ENCODE peak calls at places on chromosome 1, in nine cellular contexts. One of them, this sample, is unnamed. For H3K36me3 and H3K4me1, the result is how much of the 10 kb centered on the place peaks cover.

GRCh38 chr1:51296379-51297357 is 33.7 kb downstream of the TTC39A start:
- DNase-seq in endodermal cell: peak
- DNase-seq in CD8-positive, alpha-beta memory T cell: peak
- DNase-seq in fibroblast of lung: peak
- DNase-seq in tibial nerve: peak
- DNase-seq in heart right ventricle: peak
- DNase-seq in ascending aorta: peak
- DNase-seq in aorta: peak
- DNase-seq in PC-9: peak
- DNase-seq in this sample: peak

GRCh38 chr1:232250410-232250809 is 379.5 kb downstream of the SIPA1L2 start:
- DNase-seq in tibial nerve: no peak
- DNase-seq in PC-9: no peak
- DNase-seq in ascending aorta: no peak
- DNase-seq in aorta: no peak
- DNase-seq in endodermal cell: no peak
- DNase-seq in heart right ventricle: no peak
- DNase-seq in fibroblast of lung: no peak
- DNase-seq in CD8-positive, alpha-beta memory T cell: no peak
- DNase-seq in this sample: no peak

GRCh38 chr1:166080277-166080964 is 86.4 kb downstream of the FAM78B start:
- DNase-seq in heart right ventricle: no peak
- DNase-seq in CD8-positive, alpha-beta memory T cell: no peak
- DNase-seq in PC-9: no peak
- DNase-seq in ascending aorta: no peak
- DNase-seq in fibroblast of lung: no peak
- DNase-seq in endodermal cell: peak
- DNase-seq in aorta: no peak
- DNase-seq in tibial nerve: no peak
- DNase-seq in this sample: no peak

GRCh38 chr1:9555942-9556341 is 16.7 kb downstream of the SLC25A33 start:
- DNase-seq in heart right ventricle: no peak
- DNase-seq in ascending aorta: no peak
- DNase-seq in CD8-positive, alpha-beta memory T cell: no peak
- DNase-seq in endodermal cell: no peak
- DNase-seq in fibroblast of lung: no peak
- DNase-seq in PC-9: no peak
- DNase-seq in aorta: no peak
- DNase-seq in tibial nerve: no peak
- DNase-seq in this sample: no peak

GRCh38 chr1:98659879-98660278 is 1.6 kb upstream of the SNX7 start:
- DNase-seq in heart right ventricle: no peak
- DNase-seq in fibroblast of lung: no peak
- DNase-seq in aorta: no peak
- DNase-seq in endodermal cell: no peak
- DNase-seq in CD8-positive, alpha-beta memory T cell: no peak
- DNase-seq in tibial nerve: no peak
- DNase-seq in ascending aorta: no peak
- DNase-seq in PC-9: no peak
- DNase-seq in this sample: no peak

GRCh38 chr1:89085781-89086180 is 20.8 kb upstream of the GBP1 start:
- DNase-seq in fibroblast of lung: peak
- DNase-seq in heart right ventricle: peak
- DNase-seq in CD8-positive, alpha-beta memory T cell: peak
- DNase-seq in aorta: no peak
- DNase-seq in endodermal cell: no peak
- DNase-seq in PC-9: no peak
- DNase-seq in tibial nerve: no peak
- DNase-seq in ascending aorta: no peak
- DNase-seq in this sample: no peak

GRCh38 chr1:61400131-61400530 is 317.8 kb downstream of the NFIA start:
- DNase-seq in CD8-positive, alpha-beta memory T cell: no peak
- DNase-seq in heart right ventricle: no peak
- DNase-seq in PC-9: no peak
- DNase-seq in tibial nerve: no peak
- DNase-seq in fibroblast of lung: no peak
- DNase-seq in endodermal cell: no peak
- DNase-seq in aorta: no peak
- DNase-seq in ascending aorta: no peak
- DNase-seq in this sample: no peak

GRCh38 chr1:63547621-63548294 is 24.4 kb downstream of the EFCAB7 start:
- DNase-seq in aorta: no peak
- DNase-seq in CD8-positive, alpha-beta memory T cell: no peak
- DNase-seq in endodermal cell: no peak
- DNase-seq in fibroblast of lung: peak
- DNase-seq in PC-9: no peak
- DNase-seq in tibial nerve: no peak
- DNase-seq in ascending aorta: no peak
- DNase-seq in heart right ventricle: no peak
- DNase-seq in this sample: no peak

GRCh38 chr1:215273838-215274516 is 191.4 kb downstream of the KCNK2 start:
- DNase-seq in aorta: no peak
- DNase-seq in PC-9: peak
- DNase-seq in CD8-positive, alpha-beta memory T cell: no peak
- DNase-seq in fibroblast of lung: peak
- DNase-seq in tibial nerve: no peak
- DNase-seq in endodermal cell: no peak
- DNase-seq in ascending aorta: no peak
- DNase-seq in heart right ventricle: no peak
- DNase-seq in this sample: peak

GRCh38 chr1:213884402-213884801 is 103.4 kb upstream of the PROX1 start:
- DNase-seq in fibroblast of lung: no peak
- DNase-seq in tibial nerve: no peak
- DNase-seq in aorta: no peak
- DNase-seq in endodermal cell: peak
- DNase-seq in heart right ventricle: no peak
- DNase-seq in PC-9: no peak
- DNase-seq in CD8-positive, alpha-beta memory T cell: no peak
- DNase-seq in ascending aorta: no peak
- DNase-seq in this sample: no peak

GRCh38 chr1:154955039-154955717 is 721 bp downstream of the PBXIP1 start:
- DNase-seq in fibroblast of lung: peak
- DNase-seq in heart right ventricle: no peak
- DNase-seq in aorta: peak
- DNase-seq in CD8-positive, alpha-beta memory T cell: peak
- DNase-seq in PC-9: peak
- DNase-seq in endodermal cell: peak
- DNase-seq in tibial nerve: no peak
- DNase-seq in ascending aorta: peak
- DNase-seq in this sample: no peak

GRCh38 chr1:216632980-216633379 is 90.2 kb downstream of the ESRRG start:
- DNase-seq in tibial nerve: no peak
- DNase-seq in aorta: no peak
- DNase-seq in CD8-positive, alpha-beta memory T cell: no peak
- DNase-seq in endodermal cell: no peak
- DNase-seq in ascending aorta: no peak
- DNase-seq in PC-9: no peak
- DNase-seq in fibroblast of lung: no peak
- DNase-seq in heart right ventricle: no peak
- DNase-seq in this sample: no peak

GRCh38 chr1:225461533-225462428 is 33.9 kb upstream of the LBR start:
- DNase-seq in aorta: peak
- DNase-seq in CD8-positive, alpha-beta memory T cell: no peak
- DNase-seq in endodermal cell: no peak
- DNase-seq in PC-9: no peak
- DNase-seq in fibroblast of lung: no peak
- DNase-seq in heart right ventricle: no peak
- DNase-seq in tibial nerve: no peak
- DNase-seq in ascending aorta: no peak
- DNase-seq in this sample: no peak

GRCh38 chr1:67840449-67840848 is 7.2 kb upstream of the GNG12 start:
- DNase-seq in aorta: no peak
- DNase-seq in tibial nerve: no peak
- DNase-seq in PC-9: peak
- DNase-seq in fibroblast of lung: peak
- DNase-seq in endodermal cell: no peak
- DNase-seq in heart right ventricle: no peak
- DNase-seq in CD8-positive, alpha-beta memory T cell: no peak
- DNase-seq in ascending aorta: no peak
- DNase-seq in this sample: peak

GRCh38 chr1:169779970-169780369 is 14.7 kb downstream of the METTL18 start:
- DNase-seq in fibroblast of lung: peak
- DNase-seq in endodermal cell: no peak
- DNase-seq in tibial nerve: no peak
- DNase-seq in heart right ventricle: no peak
- DNase-seq in ascending aorta: no peak
- DNase-seq in PC-9: peak
- DNase-seq in CD8-positive, alpha-beta memory T cell: no peak
- DNase-seq in aorta: no peak
- DNase-seq in this sample: peak

GRCh38 chr1:18557621-18558465 is 72.8 kb upstream of the PAX7 start:
- DNase-seq in CD8-positive, alpha-beta memory T cell: no peak
- DNase-seq in fibroblast of lung: no peak
- DNase-seq in ascending aorta: no peak
- DNase-seq in endodermal cell: peak
- DNase-seq in heart right ventricle: no peak
- DNase-seq in tibial nerve: no peak
- DNase-seq in PC-9: no peak
- DNase-seq in aorta: no peak
- DNase-seq in this sample: no peak

GRCh38 chr1:34688358-34688757 is 66.5 kb upstream of the GJB5 start:
- DNase-seq in aorta: no peak
- DNase-seq in ascending aorta: no peak
- DNase-seq in heart right ventricle: no peak
- DNase-seq in endodermal cell: no peak
- DNase-seq in PC-9: no peak
- DNase-seq in tibial nerve: no peak
- DNase-seq in fibroblast of lung: no peak
- DNase-seq in CD8-positive, alpha-beta memory T cell: no peak
- DNase-seq in this sample: no peak

GRCh38 chr1:108017698-108018097 is 52.7 kb upstream of the VAV3 start:
- DNase-seq in fibroblast of lung: no peak
- DNase-seq in tibial nerve: no peak
- DNase-seq in aorta: no peak
- DNase-seq in PC-9: no peak
- DNase-seq in endodermal cell: no peak
- DNase-seq in ascending aorta: no peak
- DNase-seq in CD8-positive, alpha-beta memory T cell: no peak
- DNase-seq in heart right ventricle: no peak
- DNase-seq in this sample: no peak

GRCh38 chr1:11422701-11423100 is 56.3 kb upstream of the DISP3 start:
- DNase-seq in endodermal cell: no peak
- DNase-seq in fibroblast of lung: no peak
- DNase-seq in PC-9: no peak
- DNase-seq in CD8-positive, alpha-beta memory T cell: no peak
- DNase-seq in ascending aorta: no peak
- DNase-seq in aorta: no peak
- DNase-seq in tibial nerve: no peak
- DNase-seq in heart right ventricle: no peak
- DNase-seq in this sample: no peak

GRCh38 chr1:94903318-94904009 is 23.4 kb downstream of the CNN3 start:
- DNase-seq in aorta: no peak
- DNase-seq in tibial nerve: no peak
- DNase-seq in ascending aorta: no peak
- DNase-seq in heart right ventricle: no peak
- DNase-seq in endodermal cell: peak
- DNase-seq in fibroblast of lung: no peak
- DNase-seq in CD8-positive, alpha-beta memory T cell: no peak
- DNase-seq in PC-9: peak
- DNase-seq in this sample: no peak

GRCh38 chr1:53585116-53585515 is 125.9 kb downstream of the DMRTB1 start:
- DNase-seq in aorta: peak
- DNase-seq in PC-9: no peak
- DNase-seq in endodermal cell: no peak
- DNase-seq in ascending aorta: peak
- DNase-seq in tibial nerve: no peak
- DNase-seq in CD8-positive, alpha-beta memory T cell: peak
- DNase-seq in heart right ventricle: no peak
- DNase-seq in fibroblast of lung: peak
- DNase-seq in this sample: no peak

GRCh38 chr1:32893198-32894018 is 7.1 kb downstream of the HPCA start:
- DNase-seq in heart right ventricle: no peak
- DNase-seq in fibroblast of lung: no peak
- DNase-seq in ascending aorta: no peak
- DNase-seq in CD8-positive, alpha-beta memory T cell: no peak
- DNase-seq in aorta: peak
- DNase-seq in endodermal cell: peak
- DNase-seq in PC-9: no peak
- DNase-seq in tibial nerve: no peak
- DNase-seq in this sample: no peak

GRCh38 chr1:58683519-58683918 is 16.3 kb downstream of the MYSM1 start:
- DNase-seq in heart right ventricle: no peak
- DNase-seq in tibial nerve: no peak
- DNase-seq in fibroblast of lung: no peak
- DNase-seq in ascending aorta: no peak
- DNase-seq in endodermal cell: no peak
- DNase-seq in CD8-positive, alpha-beta memory T cell: no peak
- DNase-seq in PC-9: no peak
- DNase-seq in aorta: no peak
- DNase-seq in this sample: no peak
- H3K36me3 ChIP-seq in heart right ventricle: half or more
- H3K36me3 ChIP-seq in tibial nerve: under half
- H3K36me3 ChIP-seq in fibroblast of lung: under half
- H3K36me3 ChIP-seq in ascending aorta: under half
- H3K36me3 ChIP-seq in endodermal cell: half or more
- H3K36me3 ChIP-seq in CD8-positive, alpha-beta memory T cell: under half
- H3K36me3 ChIP-seq in PC-9: under half
- H3K36me3 ChIP-seq in aorta: under half
- H3K36me3 ChIP-seq in this sample: half or more

GRCh38 chr1:13762642-13763041 is 62.7 kb downstream of the PRDM2 start:
- DNase-seq in CD8-positive, alpha-beta memory T cell: no peak
- DNase-seq in ascending aorta: no peak
- DNase-seq in endodermal cell: peak
- DNase-seq in heart right ventricle: no peak
- DNase-seq in aorta: no peak
- DNase-seq in fibroblast of lung: no peak
- DNase-seq in PC-9: no peak
- DNase-seq in tibial nerve: no peak
- DNase-seq in this sample: no peak
- H3K4me1 ChIP-seq in CD8-positive, alpha-beta memory T cell: half or more
- H3K4me1 ChIP-seq in ascending aorta: under half
- H3K4me1 ChIP-seq in endodermal cell: under half
- H3K4me1 ChIP-seq in heart right ventricle: under half
- H3K4me1 ChIP-seq in aorta: under half
- H3K4me1 ChIP-seq in fibroblast of lung: under half
- H3K4me1 ChIP-seq in PC-9: under half
- H3K4me1 ChIP-seq in tibial nerve: under half
- H3K4me1 ChIP-seq in this sample: half or more

GRCh38 chr1:116832932-116833578 is 76.7 kb upstream of the PTGFRN start:
- DNase-seq in heart right ventricle: no peak
- DNase-seq in ascending aorta: no peak
- DNase-seq in tibial nerve: no peak
- DNase-seq in aorta: no peak
- DNase-seq in fibroblast of lung: no peak
- DNase-seq in endodermal cell: no peak
- DNase-seq in CD8-positive, alpha-beta memory T cell: no peak
- DNase-seq in PC-9: no peak
- DNase-seq in this sample: no peak
- H3K4me3 ChIP-seq in heart right ventricle: no peak
- H3K4me3 ChIP-seq in ascending aorta: no peak
- H3K4me3 ChIP-seq in tibial nerve: no peak
- H3K4me3 ChIP-seq in aorta: no peak
- H3K4me3 ChIP-seq in fibroblast of lung: no peak
- H3K4me3 ChIP-seq in endodermal cell: peak
- H3K4me3 ChIP-seq in CD8-positive, alpha-beta memory T cell: no peak
- H3K4me3 ChIP-seq in PC-9: no peak
- H3K4me3 ChIP-seq in this sample: no peak

DNA sequence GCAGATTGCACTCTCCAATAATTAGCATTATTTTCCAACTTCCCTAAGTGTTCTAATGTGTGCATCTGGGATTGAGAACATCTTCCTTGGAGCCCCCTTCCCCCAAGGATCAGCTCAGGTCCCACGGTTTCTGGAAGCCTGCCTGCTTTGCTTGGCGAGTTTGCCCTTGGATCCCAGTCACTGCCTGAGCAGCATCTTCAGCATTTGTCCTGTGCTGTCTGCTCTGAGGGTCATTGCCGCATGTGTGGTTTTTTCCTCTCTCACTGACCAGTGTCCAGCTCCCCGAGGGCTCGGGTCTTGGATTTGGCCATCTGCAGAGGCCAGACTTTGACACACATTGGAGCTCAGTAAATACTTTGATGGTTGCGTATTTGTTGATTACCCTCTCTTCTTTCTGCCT is 18.1 kb downstream of the VANGL2 start:
- DNase-seq in heart right ventricle: no peak
- DNase-seq in aorta: no peak
- DNase-seq in endodermal cell: no peak
- DNase-seq in PC-9: no peak
- DNase-seq in CD8-positive, alpha-beta memory T cell: no peak
- DNase-seq in tibial nerve: no peak
- DNase-seq in ascending aorta: peak
- DNase-seq in fibroblast of lung: no peak
- DNase-seq in this sample: no peak
- H3K36me3 ChIP-seq in heart right ventricle: under half
- H3K36me3 ChIP-seq in aorta: under half
- H3K36me3 ChIP-seq in endodermal cell: half or more
- H3K36me3 ChIP-seq in PC-9: under half
- H3K36me3 ChIP-seq in CD8-positive, alpha-beta memory T cell: under half
- H3K36me3 ChIP-seq in tibial nerve: under half
- H3K36me3 ChIP-seq in ascending aorta: under half
- H3K36me3 ChIP-seq in fibroblast of lung: under half
- H3K36me3 ChIP-seq in this sample: under half